ENCODE peak calls at places on chromosomes 4 and X, in eight cellular contexts. G is non-pigmented ciliary epithelial cell; Z is HFF-Myc; A is ACHN; P is M059J; W is HTR-8/SVneo; C is activated CD4-positive, alpha-beta T cell treated with anti-CD3 and anti-CD28 coated beads, Interleukin-2, amount 10 ng/mL, durations not matched to agents 7 days and 5 days; J is choroid plexus epithelial cell. F is an unnamed sample.

GRCh38 chrX:12825801-12826200 is 34.6 kb downstream of the PRPS2 start:
- DNase-seq in Z (no peak), P (peak), J (peak), W (peak), A (peak), G (no peak), C (no peak), F (no peak)

GRCh38 chrX:119698835-119699234 is 5.9 kb upstream of the SEPTIN6 start:
- DNase-seq in J (peak), G (no peak), Z (no peak), W (peak), P (peak), C (peak), A (peak), F (no peak)

GRCh38 chr4:103934178-103934789 is 214.5 kb upstream of the TACR3 start:
- DNase-seq in P (peak), C (peak), J (peak), A (peak), Z (peak), G (no peak), W (peak), F (no peak)

GRCh38 chrX:67437821-67438220 is 106.0 kb upstream of the AR start:
- DNase-seq in P (no peak), Z (no peak), J (no peak), G (no peak), W (no peak), C (no peak), A (no peak), F (no peak)

GRCh38 chr4:1418494-1419285 is 12.4 kb upstream of the NKX1-1 start:
- DNase-seq in A (no peak), J (no peak), W (no peak), Z (no peak), G (no peak), P (no peak), C (no peak), F (no peak)

GRCh38 chrX:39766085-39766726 is 331.6 kb downstream of the BCOR start:
- DNase-seq in W (no peak), P (no peak), G (no peak), A (no peak), C (peak), J (no peak), Z (no peak), F (no peak)

GRCh38 chr4:55781809-55782208 is 37.8 kb upstream of the EXOC1L start:
- DNase-seq in G (no peak), Z (no peak), J (no peak), P (no peak), W (no peak), A (no peak), C (no peak), F (no peak)

GRCh38 chr4:122118243-122118642 is 33.9 kb upstream of the BLTP1 start:
- DNase-seq in J (no peak), Z (no peak), G (no peak), W (no peak), P (no peak), C (no peak), A (no peak), F (no peak)

GRCh38 chr4:86974481-86975050 is 39.8 kb downstream of the AFF1 start:
- DNase-seq in P (no peak), A (no peak), W (no peak), C (no peak), J (peak), Z (no peak), G (no peak), F (no peak)

GRCh38 chrX:104195013-104195412 is 28.8 kb downstream of the FAM199X start:
- DNase-seq in J (no peak), Z (no peak), A (no peak), P (no peak), C (no peak), G (no peak), W (no peak), F (no peak)

GRCh38 chrX:15854080-15854655 is 445 bp downstream of the AP1S2 start:
- DNase-seq in C (peak), G (no peak), Z (no peak), J (no peak), W (peak), P (peak), A (peak), F (peak)

GRCh38 chr4:107806196-107806595 is 18.5 kb upstream of the SGMS2 start:
- DNase-seq in W (no peak), P (no peak), Z (no peak), C (no peak), J (no peak), G (no peak), A (no peak), F (no peak)